ENCODE peak calls at places on chromosomes 6 and 20, in seven cellular contexts. I is esophagus squamous epithelium; Y is aorta; D is SK-N-SH; O is psoas muscle; C is PC-9; E is CD8-positive, alpha-beta T cell. M is an unnamed sample.

GRCh38 chr20:14622796-14623195 is 285.4 kb upstream of the FLRT3 start:
- DNase-seq in I (no peak), Y (no peak), D (no peak), O (no peak), C (peak; percentile 35), E (no peak), M (peak; percentile 67)

GRCh38 chr6:120211955-120212792 is 862.6 kb upstream of the MAN1A1 start:
- DNase-seq in I (no peak), Y (no peak), D (no peak), O (no peak), C (peak; percentile 62), E (no peak), M (peak; percentile 19)

GRCh38 chr6:18388942-18389341 is 1.8 kb downstream of the RNF144B start:
- DNase-seq in I (no peak), Y (no peak), D (no peak), O (no peak), C (peak; percentile 83), E (no peak), M (peak; percentile 32)

GRCh38 chr20:33257237-33257636 is 21.4 kb downstream of the BPIFA1 start:
- DNase-seq in I (no peak), Y (no peak), D (no peak), O (no peak), C (no peak), E (no peak), M (no peak)

GRCh38 chr20:10715035-10715434 is 41.2 kb upstream of the JAG1 start:
- DNase-seq in I (no peak), Y (no peak), D (no peak), O (no peak), C (peak; percentile 65), E (no peak), M (peak; percentile 64)

GRCh38 chr6:13390658-13391057 is 62.3 kb upstream of the TBC1D7 start:
- DNase-seq in I (no peak), Y (no peak), D (no peak), O (no peak), C (no peak), E (no peak), M (no peak)

GRCh38 chr6:32475392-32476206 is 35.9 kb downstream of the HLA-DRA start:
- DNase-seq in I (no peak), Y (no peak), D (no peak), O (no peak), C (no peak), E (no peak), M (no peak)

GRCh38 chr6:140546640-140547039 is 1172.2 kb upstream of the CITED2 start:
- DNase-seq in I (no peak), Y (no peak), D (no peak), O (no peak), C (no peak), E (no peak), M (no peak)

GRCh38 chr20:57330998-57331397 is 1.4 kb downstream of the SPO11 start:
- DNase-seq in I (no peak), Y (no peak), D (no peak), O (no peak), C (no peak), E (no peak), M (no peak)

GRCh38 chr20:47503685-47504084 is 2.0 kb downstream of the NCOA3 start:
- DNase-seq in I (no peak), Y (no peak), D (no peak), O (no peak), C (no peak), E (no peak), M (no peak)

GRCh38 chr6:170290306-170291128 is at the start of gene DLL1:
- DNase-seq in I (no peak), Y (peak; percentile 66), D (peak; percentile 74), O (peak; percentile 75), C (no peak), E (no peak), M (no peak)

GRCh38 chr6:16243664-16244063 is 5.3 kb downstream of the GMPR start:
- DNase-seq in I (no peak), Y (no peak), D (no peak), O (no peak), C (no peak), E (no peak), M (no peak)

GRCh38 chr20:9514461-9515210 is at the start of gene LAMP5:
- DNase-seq in I (no peak), Y (no peak), D (peak; percentile 82), O (no peak), C (no peak), E (no peak), M (no peak)

GRCh38 chr6:26022166-26022510 is 59.5 kb downstream of the TRIM38 start:
- DNase-seq in I (no peak), Y (peak; percentile 73), D (peak; percentile 45), O (no peak), C (peak; percentile 77), E (no peak), M (no peak)

GRCh38 chr20:20231528-20232298 is 136.2 kb upstream of the INSM1 start:
- DNase-seq in I (no peak), Y (no peak), D (no peak), O (peak; percentile 59), C (no peak), E (no peak), M (no peak)

GRCh38 chr6:56932891-56933473 is 21.9 kb upstream of the BEND6 start:
- DNase-seq in I (no peak), Y (no peak), D (no peak), O (no peak), C (no peak), E (no peak), M (no peak)

DNA sequence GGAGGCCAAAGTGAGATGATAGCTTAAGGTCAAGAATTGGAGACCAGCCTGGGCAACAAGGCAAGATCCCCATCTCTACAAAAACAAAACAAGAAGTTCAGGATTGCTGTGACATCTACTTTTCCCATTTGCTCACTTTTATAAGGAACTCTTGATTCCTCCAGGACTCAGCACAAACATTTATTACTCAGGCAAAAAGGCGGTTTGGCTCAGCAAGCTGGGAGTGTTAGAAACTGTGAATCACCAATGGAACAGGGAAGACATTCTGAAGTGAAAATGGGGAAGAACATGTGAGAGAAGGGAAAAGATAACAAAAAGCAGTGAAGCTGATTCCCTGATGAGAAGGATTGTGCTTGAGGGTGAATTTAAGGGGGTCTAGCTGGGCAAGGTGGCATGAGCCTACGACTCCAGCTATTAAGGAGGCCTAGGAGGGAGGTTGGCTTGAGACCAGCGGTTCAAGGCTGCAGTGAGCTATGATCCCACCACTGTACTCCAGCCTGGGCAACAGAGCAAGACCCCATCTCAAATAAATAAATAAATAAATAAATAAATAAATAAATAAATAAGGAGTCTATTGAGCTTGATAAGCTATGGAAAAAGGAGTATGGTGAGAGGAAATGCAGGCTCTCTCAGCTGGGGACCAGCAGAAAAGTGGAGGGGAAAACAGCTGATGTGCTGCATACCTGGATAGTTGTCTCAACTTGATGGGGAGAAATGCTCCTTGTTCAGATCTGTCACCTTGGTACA is 65.4 kb upstream of the HDDC2 start:
- DNase-seq in I (no peak), Y (no peak), D (no peak), O (no peak), C (no peak), E (no peak), M (no peak)
- H3K27ac ChIP-seq in I (no peak overlapping the region), Y (no peak overlapping the region), D (no peak overlapping the region), O (no peak overlapping the region), C (no peak overlapping the region), E (no peak overlapping the region), M (no peak overlapping the region)

DNA sequence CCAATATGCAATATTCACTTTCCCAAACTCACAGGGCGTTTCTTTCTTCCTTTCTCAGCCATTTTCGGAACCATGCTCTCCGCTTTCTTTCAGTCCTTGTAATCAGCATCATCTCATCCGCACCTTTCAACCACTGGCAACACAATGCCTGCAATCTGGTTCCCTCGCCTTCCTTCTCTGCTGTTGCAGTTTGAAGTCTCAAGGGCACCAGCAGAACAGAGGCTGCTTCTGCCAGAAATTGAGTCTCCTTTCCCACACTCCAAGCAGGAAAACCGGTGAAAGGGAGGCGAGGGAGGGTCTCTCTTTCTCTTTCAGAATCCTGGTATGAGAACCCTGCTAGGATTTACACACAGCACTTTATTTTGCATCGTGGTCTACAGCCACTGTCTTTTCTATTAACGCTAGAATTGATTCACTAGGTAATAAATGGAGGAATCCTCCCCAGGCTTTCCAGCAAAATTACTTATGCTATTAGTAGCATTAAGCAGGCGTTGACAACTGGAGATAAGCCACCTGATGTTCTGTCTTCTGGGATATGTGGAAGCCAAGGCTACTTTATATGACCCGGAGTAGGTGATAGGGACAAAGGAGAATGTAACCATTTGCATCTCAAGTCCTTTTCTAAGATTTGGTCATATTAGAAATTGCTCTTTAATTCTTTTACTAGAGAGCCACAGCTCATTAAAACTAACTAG is 62.2 kb upstream of the FAM184A start:
- DNase-seq in I (no peak), Y (no peak), D (no peak), O (no peak), C (no peak), E (no peak), M (no peak)
- H3K27ac ChIP-seq in I (no peak overlapping the region), Y (no peak overlapping the region), D (no peak overlapping the region), O (no peak overlapping the region), C (no peak overlapping the region), E (no peak overlapping the region), M (no peak overlapping the region)

DNA sequence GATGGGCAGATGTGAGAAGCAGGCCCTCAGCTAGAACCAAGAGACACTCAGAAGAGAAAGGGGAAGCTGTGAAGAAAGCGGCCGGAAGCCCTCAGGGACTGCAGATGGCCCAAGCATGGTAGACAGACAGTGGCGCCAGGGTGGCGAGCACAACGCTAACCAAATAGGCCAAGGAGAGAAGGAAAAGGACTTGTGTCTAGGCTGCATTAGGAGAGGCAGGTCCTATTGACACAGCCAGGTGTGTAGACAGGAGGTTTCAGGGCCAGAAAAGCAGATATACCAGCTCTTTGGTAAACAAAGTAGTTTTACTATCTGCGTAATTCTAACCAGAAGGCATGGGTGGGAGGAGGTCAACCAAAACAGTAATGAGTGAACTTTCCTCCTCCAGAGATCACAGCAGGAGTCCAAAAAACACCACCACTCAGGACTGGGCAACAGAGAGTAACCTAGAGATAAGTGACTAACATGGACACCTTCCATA is 15.8 kb upstream of the MAP7 start:
- DNase-seq in I (no peak), Y (no peak), D (no peak), O (no peak), C (peak; percentile 75), E (no peak), M (no peak)
- H3K27ac ChIP-seq in I (no peak overlapping the region), Y (no peak overlapping the region), D (no peak overlapping the region), O (no peak overlapping the region), C (no peak overlapping the region), E (no peak overlapping the region), M (no peak overlapping the region)

DNA sequence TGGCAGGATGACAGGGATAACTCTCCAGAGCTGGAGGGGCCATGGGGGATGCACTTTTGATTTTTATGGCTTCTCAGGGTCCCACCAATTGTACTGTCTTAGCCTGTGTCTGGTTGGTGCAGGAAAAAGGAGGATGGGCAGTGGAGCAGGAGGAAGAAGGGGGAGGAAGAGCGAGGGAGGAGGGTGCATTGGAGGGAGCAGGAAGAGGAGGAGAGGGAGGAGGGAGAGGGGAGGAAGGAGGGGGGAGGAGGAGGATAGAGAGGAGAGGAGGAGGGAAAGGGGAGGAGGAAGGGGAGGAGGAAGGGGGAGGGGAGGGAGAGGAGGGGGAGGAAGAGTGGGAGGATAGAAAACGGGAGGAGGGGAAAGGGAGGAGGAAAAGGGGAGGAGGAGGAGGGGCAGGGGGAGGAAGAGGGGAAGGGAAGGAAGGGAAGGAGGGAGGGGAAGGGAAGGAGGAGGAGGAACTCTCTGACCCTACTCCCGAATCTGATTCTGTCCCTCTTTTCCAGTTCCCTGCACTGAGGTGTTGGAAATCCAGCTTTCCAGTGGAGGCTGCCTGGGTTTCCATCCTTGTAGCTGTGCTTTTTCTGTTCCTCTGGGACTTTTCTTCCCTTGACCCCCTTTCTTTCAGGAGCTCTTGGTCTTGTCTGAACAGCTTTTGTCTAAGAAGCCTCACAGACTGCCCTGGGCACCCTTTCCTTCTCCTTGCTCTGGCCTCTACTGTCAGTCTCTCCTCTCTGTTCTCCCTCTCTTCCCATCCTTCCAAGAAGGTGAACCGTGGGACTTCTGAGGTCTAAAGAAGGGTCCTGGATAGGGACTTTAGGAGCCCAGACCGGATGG is 149.4 kb downstream of the DHX35 start:
- DNase-seq in I (no peak), Y (no peak), D (no peak), O (no peak), C (no peak), E (no peak), M (no peak)
- H3K27ac ChIP-seq in I (no peak overlapping the region), Y (no peak overlapping the region), D (no peak overlapping the region), O (no peak overlapping the region), C (no peak overlapping the region), E (no peak overlapping the region), M (no peak overlapping the region)

M was measured in RWPE1.